ENCODE peak calls at places on chromosomes 11 and 22, in four cellular contexts. C is NCI-H524, O is neural crest cell, N is mucosa of descending colon. A is an unnamed sample.

GRCh38 chr11:82676483-82677094 is 57.1 kb downstream of the FAM181B start:
- DNase-seq in C (no peak), N (no peak), O (no peak), A (no peak)

GRCh38 chr11:85783758-85784157 is 27.2 kb downstream of the SYTL2 start:
- DNase-seq in C (no peak), N (no peak), O (no peak), A (no peak)

GRCh38 chr11:124069429-124070401 is 28.6 kb upstream of the OR10G7 start:
- DNase-seq in O (peak), N (peak), C (peak), A (peak)

GRCh38 chr22:19942886-19943664 is 1.5 kb upstream of the TXNRD2 start:
- DNase-seq in C (peak), O (no peak), N (peak), A (no peak)

GRCh38 chr11:125082611-125083311 is 19.7 kb downstream of the SLC37A2 start:
- DNase-seq in N (no peak), O (no peak), C (no peak), A (no peak)

GRCh38 chr11:43988040-43988793 is 45.8 kb downstream of the C11orf96 start:
- DNase-seq in O (no peak), N (no peak), C (peak), A (no peak)

GRCh38 chr22:20316217-20316843 is 3.5 kb downstream of the DGCR6L start:
- DNase-seq in C (no peak), N (no peak), O (no peak), A (no peak)

GRCh38 chr11:28049338-28050216 is 58.4 kb downstream of the KIF18A start:
- DNase-seq in C (no peak), O (no peak), N (no peak), A (no peak)

GRCh38 chr22:40324468-40325305 is 21.6 kb upstream of the ADSL start:
- DNase-seq in O (no peak), C (no peak), N (peak), A (no peak)

GRCh38 chr11:35478411-35479139 is 46.8 kb downstream of the PAMR1 start:
- DNase-seq in N (no peak), C (peak), O (no peak), A (no peak)

GRCh38 chr11:115447273-115447864 is 56.8 kb downstream of the CADM1 start:
- DNase-seq in N (no peak), C (no peak), O (no peak), A (no peak)

GRCh38 chr11:34658071-34659015 is 37.5 kb downstream of the EHF start:
- DNase-seq in O (no peak), C (no peak), N (no peak), A (no peak)

GRCh38 chr22:31259798-31260473 is 32.4 kb downstream of the PIK3IP1 start:
- DNase-seq in N (no peak), O (no peak), C (no peak), A (no peak)

GRCh38 chr22:22761963-22762772 is 117.8 kb downstream of the GGTLC2 start:
- DNase-seq in O (no peak), C (no peak), N (no peak), A (no peak)

GRCh38 chr22:22935546-22936157 is 48.0 kb downstream of the IGLL5 start:
- DNase-seq in C (no peak), O (no peak), N (peak), A (peak)

GRCh38 chr11:93694109-93694508 is 32.6 kb downstream of the CEP295 start:
- DNase-seq in C (no peak), O (no peak), N (no peak), A (no peak)

GRCh38 chr22:31291716-31292644 is at the start of gene PIK3IP1:
- DNase-seq in O (peak), N (peak), C (peak), A (peak)

GRCh38 chr11:102347526-102348331 is 715 bp downstream of the BIRC2 start:
- DNase-seq in N (no peak), O (no peak), C (peak), A (no peak)

GRCh38 chr11:72703281-72704008 is 29.2 kb upstream of the PDE2A start:
- DNase-seq in O (no peak), N (peak), C (no peak), A (no peak)

GRCh38 chr11:19332476-19332875 is 91.7 kb upstream of the E2F8 start:
- DNase-seq in O (no peak), C (no peak), N (no peak), A (no peak)

GRCh38 chr11:118572914-118573550 is 823 bp downstream of the ARCN1 start:
- DNase-seq in C (peak), N (no peak), O (no peak), A (peak)

GRCh38 chr11:114086394-114086793 is 26.9 kb downstream of the ZBTB16 start:
- DNase-seq in N (no peak), O (no peak), C (no peak), A (no peak)

GRCh38 chr22:32979606-32980005 is 78.6 kb downstream of the SYN3 start:
- DNase-seq in N (no peak), O (no peak), C (no peak), A (no peak)

GRCh38 chr11:47351159-47352126 is 1.1 kb downstream of the MYBPC3 start:
- DNase-seq in C (no peak), O (no peak), N (no peak), A (no peak)

A was measured in germinal center.